ENCODE peak calls at places on chromosomes 1 and 21, in five cellular contexts. X is activated naive CD8-positive, alpha-beta T cell treated with anti-CD3 and anti-CD28 coated beads for 36 hours; B is activated naive CD4-positive, alpha-beta T cell treated with anti-CD3 and anti-CD28 coated beads for 36 hours; P is astrocyte of the spinal cord; Z is CD8-positive, alpha-beta T cell. R is an unnamed sample.

GRCh38 chr1:206582537-206583460 is 29.5 kb downstream of the EIF2D start:
- DNase-seq in X (no peak), B (peak; percentile 68), P (no peak), Z (no peak), R (no peak)

GRCh38 chr1:22676916-22677601 is 24.0 kb downstream of the C1QB start:
- DNase-seq in X (no peak), B (no peak), P (no peak), Z (no peak), R (no peak)

GRCh38 chr1:173997796-173998195 is 24.4 kb downstream of the RC3H1 start:
- DNase-seq in X (no peak), B (no peak), P (peak; percentile 34), Z (no peak), R (no peak)

GRCh38 chr1:229665912-229666558 is 40.0 kb downstream of the URB2 start:
- DNase-seq in X (no peak), B (no peak), P (no peak), Z (no peak), R (no peak)

GRCh38 chr1:204359474-204360255 is at the start of gene PLEKHA6:
- DNase-seq in X (peak; percentile 35), B (peak; percentile 42), P (no peak), Z (no peak), R (no peak)

GRCh38 chr21:40381111-40381510 is 465.8 kb downstream of the DSCAM start:
- DNase-seq in X (no peak), B (no peak), P (no peak), Z (no peak), R (no peak)

GRCh38 chr1:223264983-223265663 is 98.9 kb downstream of the SUSD4 start:
- DNase-seq in X (no peak), B (no peak), P (no peak), Z (no peak), R (no peak)

GRCh38 chr1:9842073-9842711 is 18.4 kb upstream of the CLSTN1 start:
- DNase-seq in X (no peak), B (no peak), P (peak; percentile 69), Z (no peak), R (no peak)

GRCh38 chr1:203039609-203040517 is 13.6 kb downstream of the PPFIA4 start:
- DNase-seq in X (no peak), B (peak; percentile 24), P (no peak), Z (no peak), R (no peak)

GRCh38 chr1:244664353-244664752 is 11.4 kb downstream of the DESI2 start:
- DNase-seq in X (no peak), B (no peak), P (no peak), Z (no peak), R (no peak)

GRCh38 chr1:203148127-203148526 is 20.6 kb downstream of the ADORA1 start:
- DNase-seq in X (no peak), B (no peak), P (no peak), Z (no peak), R (no peak)

GRCh38 chr1:15559189-15559815 is 25.5 kb downstream of the AGMAT start:
- DNase-seq in X (no peak), B (no peak), P (no peak), Z (no peak), R (no peak)

GRCh38 chr1:9505142-9505541 is 34.1 kb upstream of the SLC25A33 start:
- DNase-seq in X (no peak), B (no peak), P (no peak), Z (no peak), R (no peak)

GRCh38 chr1:2853711-2854110 is 52.2 kb upstream of the TTC34 start:
- DNase-seq in X (no peak), B (no peak), P (no peak), Z (no peak), R (no peak)

GRCh38 chr1:201916649-201917249 is 28.1 kb downstream of the SHISA4 start:
- DNase-seq in X (no peak), B (no peak), P (peak; percentile 85), Z (no peak), R (no peak)

GRCh38 chr1:203891950-203892349 is 30.6 kb downstream of the SNRPE start:
- DNase-seq in X (no peak), B (no peak), P (no peak), Z (no peak), R (no peak)

GRCh38 chr1:42979888-42980800 is 21.5 kb upstream of the SLC2A1 start:
- DNase-seq in X (no peak), B (no peak), P (no peak), Z (no peak), R (no peak)

GRCh38 chr1:58818075-58818474 is 34.2 kb upstream of the JUN start:
- DNase-seq in X (no peak), B (no peak), P (peak; percentile 88), Z (no peak), R (no peak)

GRCh38 chr1:172380441-172381244 is 39.8 kb upstream of the C1orf105 start:
- DNase-seq in X (no peak), B (peak; percentile 68), P (peak; percentile 31), Z (peak; percentile 61), R (peak; percentile 38)

GRCh38 chr1:238832106-238832505 is 554.3 kb upstream of the CHRM3 start:
- DNase-seq in X (no peak), B (no peak), P (no peak), Z (no peak), R (no peak)

GRCh38 chr1:239164451-239165180 is 221.8 kb upstream of the CHRM3 start:
- DNase-seq in X (no peak), B (no peak), P (no peak), Z (no peak), R (no peak)

GRCh38 chr1:27980216-27980820 is 20.5 kb downstream of the XKR8 start:
- DNase-seq in X (no peak), B (no peak), P (no peak), Z (no peak), R (no peak)

GRCh38 chr21:34179204-34179935 is 106.0 kb downstream of the MRPS6 start:
- DNase-seq in X (no peak), B (no peak), P (no peak), Z (no peak), R (no peak)

GRCh38 chr1:19662313-19662712 is 2.4 kb upstream of the HTR6 start:
- DNase-seq in X (no peak), B (no peak), P (no peak), Z (no peak), R (no peak)

GRCh38 chr1:200267458-200267857 is 142.4 kb downstream of the ZNF281 start:
- DNase-seq in X (no peak), B (no peak), P (no peak), Z (no peak), R (no peak)

GRCh38 chr1:87965193-87965592 is 636.5 kb downstream of the LMO4 start:
- DNase-seq in X (no peak), B (no peak), P (no peak), Z (no peak), R (no peak)

GRCh38 chr1:27403065-27403726 is 10.8 kb downstream of the GPR3 start:
- DNase-seq in X (peak; percentile 51), B (peak; percentile 62), P (peak; percentile 69), Z (no peak), R (peak; percentile 52)

R was measured in GM20000.